ENCODE peak calls at places on chromosomes 2 and 18, in nine cellular contexts. N, A, I, J, S, K, F, D and L are unnamed samples.

GRCh38 chr18:25825066-25825465 is 265.3 kb downstream of the SS18 start:
- DNase-seq in S (no peak), N (no peak), A (no peak), J (no peak), K (no peak), I (no peak), F (no peak), D (no peak), L (no peak)

GRCh38 chr2:186129767-186130581 is 356.1 kb upstream of the ZC3H15 start:
- DNase-seq in N (no peak), J (no peak), D (no peak), S (no peak), I (no peak), A (peak; percentile 53), F (no peak), K (no peak), L (peak; percentile 76)

GRCh38 chr18:33505798-33506197 is 65.3 kb upstream of the CCDC178 start:
- DNase-seq in N (no peak), K (no peak), D (no peak), S (no peak), F (no peak), J (no peak), A (no peak), I (no peak), L (no peak)

GRCh38 chr2:74554821-74555531 is 456 bp downstream of the DOK1 start:
- DNase-seq in I (peak; percentile 55), J (no peak), S (peak; percentile 42), D (peak; percentile 82), A (peak; percentile 67), N (no peak), F (no peak), K (peak; percentile 74), L (no peak)

GRCh38 chr2:8656160-8656641 is 25.7 kb upstream of the ID2 start:
- DNase-seq in J (no peak), N (no peak), K (no peak), S (no peak), F (no peak), A (peak; percentile 82), D (no peak), I (no peak), L (no peak)

GRCh38 chr2:226618875-226619605 is 180.6 kb downstream of the IRS1 start:
- DNase-seq in S (no peak), K (no peak), F (no peak), J (no peak), D (no peak), N (no peak), A (peak; percentile 28), I (no peak), L (peak; percentile 77)

GRCh38 chr2:99572380-99572779 is 82.6 kb upstream of the REV1 start:
- DNase-seq in D (no peak), J (no peak), F (no peak), K (no peak), A (peak; percentile 22), N (no peak), I (no peak), S (no peak), L (no peak)

GRCh38 chr2:40511661-40512213 is 59.8 kb upstream of the SLC8A1 start:
- DNase-seq in A (peak; percentile 82), F (no peak), I (no peak), S (peak; percentile 18), N (no peak), K (peak; percentile 22), D (peak; percentile 80), J (no peak), L (no peak)

GRCh38 chr2:21165350-21165749 is 41.6 kb downstream of the TDRD15 start:
- DNase-seq in D (no peak), N (no peak), I (no peak), S (no peak), J (no peak), K (no peak), F (no peak), A (peak; percentile 8), L (no peak)

GRCh38 chr2:69482471-69482870 is 45.2 kb upstream of the NFU1 start:
- DNase-seq in K (no peak), J (no peak), D (no peak), N (no peak), F (no peak), S (no peak), A (no peak), I (no peak), L (no peak)

GRCh38 chr2:69477627-69478026 is 40.4 kb upstream of the NFU1 start:
- DNase-seq in J (no peak), I (no peak), A (no peak), K (no peak), N (no peak), D (no peak), F (no peak), S (no peak), L (no peak)

GRCh38 chr2:69483696-69484095 is 46.5 kb upstream of the NFU1 start:
- DNase-seq in J (no peak), S (no peak), A (no peak), N (no peak), F (no peak), I (peak; percentile 38), K (no peak), D (no peak), L (no peak)

DNA sequence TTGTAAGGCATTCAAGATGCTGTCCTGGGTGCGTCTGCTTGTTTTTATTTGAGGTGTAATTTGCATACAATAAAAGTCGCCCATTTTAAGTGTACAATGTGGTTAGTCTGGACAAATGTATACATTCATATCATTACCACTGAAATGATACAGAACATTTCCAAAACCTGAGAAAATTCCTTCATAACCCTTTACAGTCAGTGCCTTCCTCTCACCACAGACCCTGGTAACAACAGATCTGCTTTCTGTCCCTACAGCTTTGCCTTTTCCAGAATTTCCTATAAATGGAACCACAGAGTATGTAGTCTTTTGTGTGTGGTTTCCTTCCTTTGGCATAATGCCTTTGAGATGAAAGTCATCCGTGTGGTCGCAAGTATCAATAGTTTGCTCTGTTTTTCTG is 45.8 kb upstream of the NFU1 start:
- DNase-seq in A (no peak), J (no peak), D (no peak), N (no peak), S (no peak), I (no peak), F (no peak), K (no peak), L (no peak)
- H3K4me3 ChIP-seq in A (no peak overlapping the region), J (no peak overlapping the region), D (no peak overlapping the region), N (no peak overlapping the region), S (no peak overlapping the region), I (no peak overlapping the region), F (no peak overlapping the region), K (no peak overlapping the region), L (no peak overlapping the region)

GRCh38 chr18:79394438-79395307 is 1.1 kb upstream of the NFATC1 start:
- DNase-seq in S (peak; percentile 62), I (no peak), N (no peak), D (peak; percentile 88), A (peak; percentile 85), K (no peak), J (no peak), F (no peak), L (peak; percentile 38)
- H3K27ac ChIP-seq in S (peak overlapping the region; percentile 97), I (peak overlapping the region; percentile 82), N (no peak overlapping the region), D (peak overlapping the region; percentile 98), A (peak overlapping the region; percentile 92), K (no peak overlapping the region), J (peak overlapping the region; percentile 96), F (peak overlapping the region; percentile 98), L (peak overlapping the region; percentile 72)

GRCh38 chr2:106614511-106615291 is 127.5 kb downstream of the CD8B2 start:
- DNase-seq in K (no peak), D (no peak), J (no peak), I (peak; percentile 52), F (no peak), N (no peak), S (no peak), A (no peak), L (no peak)

GRCh38 chr2:106607371-106607770 is 120.2 kb downstream of the CD8B2 start:
- DNase-seq in J (no peak), S (no peak), A (no peak), K (no peak), N (no peak), I (no peak), D (no peak), F (no peak), L (no peak)

GRCh38 chr2:106609780-106610179 is 122.6 kb downstream of the CD8B2 start:
- DNase-seq in I (no peak), N (no peak), K (no peak), D (no peak), S (no peak), A (no peak), F (no peak), J (no peak), L (no peak)
- H3K4me3 ChIP-seq in I (no peak overlapping the region), N (no peak overlapping the region), K (no peak overlapping the region), D (no peak overlapping the region), S (no peak overlapping the region), A (no peak overlapping the region), F (no peak overlapping the region), J (no peak overlapping the region), L (no peak overlapping the region)

GRCh38 chr2:30233142-30233961 is 2.0 kb downstream of the LBH start:
- DNase-seq in D (no peak), S (no peak), I (no peak), A (peak; percentile 42), K (no peak), F (no peak), J (no peak), N (no peak), L (peak; percentile 88)
- H3K27ac ChIP-seq in D (peak overlapping the region; percentile 92), S (peak overlapping the region; percentile 98), I (peak overlapping the region; percentile 58), A (peak overlapping the region; percentile 81), K (peak overlapping the region; percentile 90), F (peak overlapping the region; percentile 92), J (peak overlapping the region; percentile 91), N (no peak overlapping the region), L (peak overlapping the region; percentile 85)

GRCh38 chr2:187543488-187543887 is 10.7 kb downstream of the TFPI start:
- DNase-seq in K (no peak), N (no peak), D (no peak), J (no peak), F (no peak), I (no peak), A (peak; percentile 24), S (no peak), L (no peak)

GRCh38 chr2:187546762-187547333 is 7.4 kb downstream of the TFPI start:
- DNase-seq in I (no peak), J (no peak), A (peak; percentile 46), F (no peak), K (no peak), D (no peak), N (no peak), S (no peak), L (no peak)

GRCh38 chr2:187545238-187545751 is 8.9 kb downstream of the TFPI start:
- DNase-seq in I (no peak), F (no peak), J (no peak), D (no peak), K (no peak), N (no peak), S (no peak), A (peak; percentile 20), L (peak; percentile 63)

GRCh38 chr2:187542123-187542522 is 12.1 kb downstream of the TFPI start:
- DNase-seq in S (no peak), J (no peak), K (no peak), I (no peak), N (no peak), F (no peak), A (peak; percentile 24), D (no peak), L (no peak)

GRCh38 chr2:187544371-187545080 is 9.7 kb downstream of the TFPI start:
- DNase-seq in N (no peak), K (no peak), I (no peak), A (no peak), S (no peak), D (no peak), F (no peak), J (no peak), L (no peak)
- H3K4me3 ChIP-seq in N (no peak overlapping the region), K (no peak overlapping the region), I (no peak overlapping the region), A (no peak overlapping the region), S (no peak overlapping the region), D (no peak overlapping the region), F (peak overlapping the region; percentile 42), J (no peak overlapping the region), L (no peak overlapping the region)